ENCODE peak calls at places on chromosomes 13 and 19, in six cellular contexts. One of them, this sample, is unnamed.
A peak's percentile ranks its signal among the peaks of the same experiment; 100 is the strongest.

GRCh38 chr13:31614073-31614472 is 125.3 kb upstream of the RXFP2 start:
- DNase-seq in Peyer's patch: no peak
- DNase-seq in breast epithelium: no peak
- DNase-seq in foreskin fibroblast: no peak
- DNase-seq in tibial nerve: no peak
- DNase-seq in cardiac fibroblast: no peak
- DNase-seq in this sample: no peak

GRCh38 chr19:3982701-3983541 is 2.3 kb downstream of the EEF2 start:
- DNase-seq in cardiac fibroblast: peak; percentile 72
- DNase-seq in tibial nerve: no peak
- DNase-seq in Peyer's patch: no peak
- DNase-seq in foreskin fibroblast: peak; percentile 80
- DNase-seq in breast epithelium: no peak
- DNase-seq in this sample: no peak

GRCh38 chr19:6580313-6580712 is 10.6 kb downstream of the CD70 start:
- DNase-seq in tibial nerve: no peak
- DNase-seq in Peyer's patch: no peak
- DNase-seq in breast epithelium: no peak
- DNase-seq in foreskin fibroblast: no peak
- DNase-seq in cardiac fibroblast: peak; percentile 88
- DNase-seq in this sample: no peak

GRCh38 chr13:41613984-41614581 is 156.7 kb downstream of the RGCC start:
- DNase-seq in breast epithelium: no peak
- DNase-seq in tibial nerve: no peak
- DNase-seq in cardiac fibroblast: peak; percentile 95
- DNase-seq in Peyer's patch: no peak
- DNase-seq in foreskin fibroblast: peak; percentile 93
- DNase-seq in this sample: no peak

GRCh38 chr13:34085199-34085598 is 267.2 kb downstream of the RFC3 start:
- DNase-seq in cardiac fibroblast: no peak
- DNase-seq in breast epithelium: no peak
- DNase-seq in foreskin fibroblast: no peak
- DNase-seq in tibial nerve: no peak
- DNase-seq in Peyer's patch: no peak
- DNase-seq in this sample: no peak

GRCh38 chr19:36686365-36687213 is 823 bp upstream of the ZNF567 start:
- DNase-seq in Peyer's patch: no peak
- DNase-seq in cardiac fibroblast: peak; percentile 9
- DNase-seq in tibial nerve: no peak
- DNase-seq in breast epithelium: no peak
- DNase-seq in foreskin fibroblast: peak; percentile 39
- DNase-seq in this sample: no peak

GRCh38 chr13:80337011-80337688 is 3.8 kb downstream of the SPRY2 start:
- DNase-seq in breast epithelium: no peak
- DNase-seq in Peyer's patch: no peak
- DNase-seq in tibial nerve: no peak
- DNase-seq in cardiac fibroblast: peak; percentile 28
- DNase-seq in foreskin fibroblast: peak; percentile 54
- DNase-seq in this sample: no peak

GRCh38 chr13:43572601-43573360 is 214.0 kb downstream of the ENOX1 start:
- DNase-seq in Peyer's patch: no peak
- DNase-seq in tibial nerve: no peak
- DNase-seq in foreskin fibroblast: peak; percentile 71
- DNase-seq in breast epithelium: no peak
- DNase-seq in cardiac fibroblast: peak; percentile 42
- DNase-seq in this sample: no peak

GRCh38 chr19:5839312-5840017 is at the start of gene FUT6:
- DNase-seq in foreskin fibroblast: no peak
- DNase-seq in breast epithelium: no peak
- DNase-seq in cardiac fibroblast: no peak
- DNase-seq in Peyer's patch: no peak
- DNase-seq in tibial nerve: no peak
- DNase-seq in this sample: no peak

DNA sequence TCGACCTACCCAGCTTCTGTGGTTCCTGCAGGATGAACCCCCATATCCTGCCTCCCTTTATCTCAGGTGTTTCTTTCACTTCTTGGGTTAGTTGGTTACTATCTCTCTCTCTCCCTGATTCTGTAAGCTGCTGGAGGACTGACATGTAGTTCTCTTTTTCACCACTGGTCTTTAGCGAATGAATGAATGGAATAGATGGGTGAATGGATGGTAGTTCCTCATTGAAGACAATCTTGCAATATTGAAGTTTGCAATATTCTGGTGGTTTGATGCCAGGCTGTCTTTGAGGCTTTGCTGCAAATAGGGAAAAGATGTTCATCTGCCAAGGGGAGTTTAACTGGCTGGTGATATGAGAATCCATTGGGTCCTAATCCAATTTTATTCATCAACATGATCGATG is 120.2 kb downstream of the UBL3 start:
- DNase-seq in foreskin fibroblast: no peak
- DNase-seq in cardiac fibroblast: no peak
- DNase-seq in tibial nerve: no peak
- DNase-seq in Peyer's patch: no peak
- DNase-seq in breast epithelium: no peak
- DNase-seq in this sample: no peak
- TF ChIP-seq CTCF in foreskin fibroblast: no peak
- TF ChIP-seq CTCF in cardiac fibroblast: peak; percentile 13
- TF ChIP-seq CTCF in tibial nerve: no peak
- TF ChIP-seq CTCF in Peyer's patch: no peak
- TF ChIP-seq CTCF in breast epithelium: no peak
- TF ChIP-seq CTCF in this sample: no peak

DNA sequence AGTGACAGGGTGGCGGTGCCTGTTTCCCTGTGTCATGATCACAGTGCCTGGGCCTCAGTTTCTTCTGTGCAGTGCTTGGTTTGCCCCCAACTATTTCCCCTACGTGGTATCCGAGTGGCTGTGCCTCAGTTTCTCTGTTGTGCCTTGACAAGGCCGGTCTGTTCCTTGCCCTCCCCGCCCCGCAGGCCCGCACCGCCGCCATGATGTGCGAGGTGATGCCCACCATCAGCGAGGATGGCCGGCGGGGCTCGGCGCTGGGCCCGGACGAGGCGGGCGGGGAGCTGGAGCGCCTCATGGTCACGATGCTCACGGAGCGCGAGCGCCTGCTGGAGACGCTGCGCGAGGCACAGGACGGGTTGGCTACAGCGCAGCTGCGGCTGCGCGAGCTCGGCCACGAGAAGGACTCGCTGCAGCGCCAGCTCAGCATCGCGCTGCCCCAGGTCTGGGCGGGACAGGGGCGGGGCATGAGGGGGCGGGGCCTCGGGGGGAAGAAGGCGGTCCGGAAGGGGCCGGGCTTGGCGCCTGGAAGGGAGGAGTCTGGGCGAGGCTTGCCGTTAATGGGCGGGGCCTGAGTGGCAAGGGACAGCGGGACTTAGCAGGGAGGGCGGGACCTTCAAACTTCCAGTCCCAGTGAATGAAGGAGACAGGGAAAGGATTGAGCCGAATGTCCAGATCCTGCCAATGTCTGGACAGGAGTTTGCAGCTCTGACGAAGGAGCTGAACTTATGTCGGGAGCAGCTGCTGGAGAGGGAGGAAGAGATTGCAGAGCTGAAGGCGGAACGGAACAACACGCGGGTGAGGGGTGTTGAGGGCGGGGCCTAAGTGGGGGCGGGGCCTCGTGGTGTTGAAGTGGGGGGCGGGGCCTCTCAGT is 8.6 kb downstream of the PPFIA3 start:
- DNase-seq in tibial nerve: peak; percentile 91
- DNase-seq in cardiac fibroblast: peak; percentile 98
- DNase-seq in breast epithelium: peak; percentile 97
- DNase-seq in Peyer's patch: peak; percentile 92
- DNase-seq in foreskin fibroblast: peak; percentile 98
- DNase-seq in this sample: peak; percentile 65
- H3K4me3 ChIP-seq in tibial nerve: peak overlapping the region; percentile 6
- H3K4me3 ChIP-seq in cardiac fibroblast: peak overlapping the region; percentile 44
- H3K4me3 ChIP-seq in breast epithelium: no peak overlapping the region
- H3K4me3 ChIP-seq in Peyer's patch: peak overlapping the region; percentile 53
- H3K4me3 ChIP-seq in foreskin fibroblast: peak overlapping the region; percentile 24
- H3K4me3 ChIP-seq in this sample: peak overlapping the region; percentile 54

GRCh38 chr19:7612282-7613274 is 16.8 kb downstream of the XAB2 start:
- DNase-seq in tibial nerve: no peak
- DNase-seq in foreskin fibroblast: no peak
- DNase-seq in breast epithelium: no peak
- DNase-seq in cardiac fibroblast: no peak
- DNase-seq in Peyer's patch: no peak
- DNase-seq in this sample: no peak

GRCh38 chr19:7618366-7618765 is 11.0 kb downstream of the XAB2 start:
- DNase-seq in tibial nerve: no peak
- DNase-seq in breast epithelium: peak; percentile 71
- DNase-seq in cardiac fibroblast: no peak
- DNase-seq in foreskin fibroblast: no peak
- DNase-seq in Peyer's patch: no peak
- DNase-seq in this sample: peak; percentile 70

GRCh38 chr19:7617172-7617571 is 12.2 kb downstream of the XAB2 start:
- DNase-seq in Peyer's patch: no peak
- DNase-seq in breast epithelium: no peak
- DNase-seq in cardiac fibroblast: no peak
- DNase-seq in tibial nerve: no peak
- DNase-seq in foreskin fibroblast: no peak
- DNase-seq in this sample: no peak

GRCh38 chr19:7617735-7618134 is 11.6 kb downstream of the XAB2 start:
- DNase-seq in tibial nerve: no peak
- DNase-seq in cardiac fibroblast: no peak
- DNase-seq in Peyer's patch: no peak
- DNase-seq in foreskin fibroblast: no peak
- DNase-seq in breast epithelium: no peak
- DNase-seq in this sample: no peak

GRCh38 chr19:7614859-7615741 is 14.2 kb downstream of the XAB2 start:
- DNase-seq in Peyer's patch: no peak
- DNase-seq in breast epithelium: no peak
- DNase-seq in cardiac fibroblast: no peak
- DNase-seq in tibial nerve: no peak
- DNase-seq in foreskin fibroblast: no peak
- DNase-seq in this sample: no peak
- TF ChIP-seq CTCF in Peyer's patch: no peak
- TF ChIP-seq CTCF in breast epithelium: no peak
- TF ChIP-seq CTCF in cardiac fibroblast: no peak
- TF ChIP-seq CTCF in tibial nerve: no peak
- TF ChIP-seq CTCF in foreskin fibroblast: no peak
- TF ChIP-seq CTCF in this sample: no peak

DNA sequence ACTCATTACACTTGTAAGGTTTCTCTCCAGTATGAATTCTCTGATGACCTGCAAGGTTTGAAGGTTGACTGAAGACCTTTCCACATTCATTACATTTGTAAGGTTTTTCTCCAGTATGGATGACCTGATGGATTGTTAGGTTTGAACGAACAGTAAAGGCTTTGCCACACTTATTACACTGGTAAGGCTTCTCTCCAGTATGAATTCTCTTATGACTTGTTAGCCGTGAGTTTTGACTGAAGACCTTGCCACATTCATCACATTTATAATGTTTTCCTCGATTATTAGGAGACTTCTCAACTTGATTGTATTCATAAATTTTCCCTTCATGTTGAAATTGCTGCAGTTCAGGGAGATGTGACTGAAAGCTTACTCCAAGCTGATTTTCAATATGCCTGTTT is 6.8 kb upstream of the ZNF347 start:
- DNase-seq in breast epithelium: no peak
- DNase-seq in foreskin fibroblast: no peak
- DNase-seq in cardiac fibroblast: no peak
- DNase-seq in tibial nerve: no peak
- DNase-seq in Peyer's patch: no peak
- DNase-seq in this sample: no peak
- H3K4me3 ChIP-seq in breast epithelium: no peak overlapping the region
- H3K4me3 ChIP-seq in foreskin fibroblast: no peak overlapping the region
- H3K4me3 ChIP-seq in cardiac fibroblast: no peak overlapping the region
- H3K4me3 ChIP-seq in tibial nerve: no peak overlapping the region
- H3K4me3 ChIP-seq in Peyer's patch: no peak overlapping the region
- H3K4me3 ChIP-seq in this sample: no peak overlapping the region

DNA sequence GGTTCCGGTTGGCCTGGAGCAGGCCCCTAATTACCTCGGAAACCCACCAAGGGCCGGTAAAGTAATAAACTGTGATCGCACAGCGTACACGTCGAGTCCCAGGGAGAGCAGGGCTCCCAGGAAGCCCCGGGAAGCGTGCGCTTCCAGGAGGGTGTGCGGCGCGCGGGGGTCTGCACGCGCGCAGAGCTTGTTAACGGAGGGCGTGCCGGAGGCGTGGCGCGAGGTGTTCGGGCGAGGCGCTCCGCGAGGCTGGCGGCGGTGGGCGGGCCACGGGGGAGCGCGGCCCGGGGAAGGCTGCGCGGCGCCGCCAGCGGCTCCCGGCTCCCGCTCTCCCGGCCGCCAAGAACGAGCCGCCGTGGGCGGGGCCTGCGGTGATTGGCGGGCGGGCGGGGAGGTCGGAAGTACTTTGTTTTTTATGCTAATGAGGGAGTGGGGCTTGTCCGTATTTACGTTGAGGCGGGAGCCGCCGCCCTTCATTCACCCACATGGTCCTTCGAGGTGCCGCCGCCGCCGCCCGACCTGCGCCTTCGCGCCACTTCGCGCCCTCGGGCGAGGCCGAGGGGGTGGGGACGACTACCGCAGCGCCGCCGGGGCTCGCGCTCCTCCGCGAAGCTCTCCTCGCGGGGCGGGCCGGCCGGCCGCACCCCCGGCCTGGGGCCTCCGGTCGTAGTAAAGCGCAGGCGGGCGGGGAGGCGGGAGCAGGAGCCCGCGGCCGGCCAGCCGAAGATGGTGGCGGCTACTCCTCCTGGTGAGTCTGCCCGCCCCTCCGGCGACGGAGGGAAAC is at the start of gene MIR17HG:
- DNase-seq in foreskin fibroblast: peak; percentile 93
- DNase-seq in cardiac fibroblast: peak; percentile 84
- DNase-seq in tibial nerve: peak; percentile 82
- DNase-seq in breast epithelium: peak; percentile 86
- DNase-seq in Peyer's patch: peak; percentile 90
- DNase-seq in this sample: no peak
- TF ChIP-seq CTCF in foreskin fibroblast: no peak
- TF ChIP-seq CTCF in cardiac fibroblast: no peak
- TF ChIP-seq CTCF in tibial nerve: no peak
- TF ChIP-seq CTCF in breast epithelium: no peak
- TF ChIP-seq CTCF in Peyer's patch: no peak
- TF ChIP-seq CTCF in this sample: no peak

DNA sequence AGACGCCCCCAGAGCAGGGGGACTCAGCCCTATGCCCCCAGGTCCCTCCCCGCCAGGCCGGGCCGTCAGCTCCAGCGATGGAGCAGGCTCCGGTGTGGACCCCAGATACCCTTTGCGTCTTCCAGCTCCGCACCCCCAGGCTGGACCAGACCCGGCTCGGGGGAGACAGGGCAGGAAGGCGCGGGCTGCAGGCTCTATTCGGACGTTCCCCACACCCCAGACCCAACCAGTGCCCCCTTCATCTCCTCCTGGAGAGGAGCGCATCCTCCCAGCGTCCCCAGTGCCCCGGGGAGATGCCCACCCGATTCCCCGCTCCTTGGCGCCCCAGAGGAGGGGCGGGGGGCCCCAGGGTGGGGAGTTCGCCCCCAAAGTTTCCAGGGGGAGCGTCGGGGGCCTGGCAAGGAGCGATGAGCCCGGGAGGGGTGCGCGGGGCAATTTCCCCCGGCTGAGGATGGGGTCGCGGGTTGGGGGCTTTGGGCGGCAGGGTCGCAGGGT is 389 bp downstream of the LINGO3 start:
- DNase-seq in breast epithelium: no peak
- DNase-seq in cardiac fibroblast: no peak
- DNase-seq in Peyer's patch: no peak
- DNase-seq in foreskin fibroblast: no peak
- DNase-seq in tibial nerve: no peak
- DNase-seq in this sample: no peak
- H3K4me3 ChIP-seq in breast epithelium: no peak overlapping the region
- H3K4me3 ChIP-seq in cardiac fibroblast: no peak overlapping the region
- H3K4me3 ChIP-seq in Peyer's patch: peak overlapping the region; percentile 16
- H3K4me3 ChIP-seq in foreskin fibroblast: no peak overlapping the region
- H3K4me3 ChIP-seq in tibial nerve: no peak overlapping the region
- H3K4me3 ChIP-seq in this sample: peak overlapping the region; percentile 46